ENCODE peak calls at places on chromosomes 13 and 19, in nine cellular contexts. One of them, this sample, is unnamed.

GRCh38 chr13:32023698-32024097 is 7.9 kb upstream of the FRY start:
- DNase-seq in heart left ventricle: no peak
- DNase-seq in fibroblast of lung: no peak
- DNase-seq in CD4-positive, alpha-beta T cell: no peak
- DNase-seq in Peyer's patch: no peak
- DNase-seq in GM23338: no peak
- DNase-seq in astrocyte of the spinal cord: no peak
- DNase-seq in H9: no peak
- DNase-seq in endothelial cell: no peak
- DNase-seq in this sample: peak

GRCh38 chr19:31304877-31305312 is 44.3 kb downstream of the TSHZ3 start:
- DNase-seq in heart left ventricle: no peak
- DNase-seq in fibroblast of lung: no peak
- DNase-seq in CD4-positive, alpha-beta T cell: no peak
- DNase-seq in Peyer's patch: no peak
- DNase-seq in GM23338: no peak
- DNase-seq in astrocyte of the spinal cord: no peak
- DNase-seq in H9: no peak
- DNase-seq in endothelial cell: no peak
- DNase-seq in this sample: no peak

GRCh38 chr13:112072531-112073244 is 5.7 kb downstream of the SOX1 start:
- DNase-seq in heart left ventricle: no peak
- DNase-seq in fibroblast of lung: peak
- DNase-seq in CD4-positive, alpha-beta T cell: no peak
- DNase-seq in Peyer's patch: no peak
- DNase-seq in GM23338: peak
- DNase-seq in astrocyte of the spinal cord: no peak
- DNase-seq in H9: peak
- DNase-seq in endothelial cell: peak
- DNase-seq in this sample: no peak

GRCh38 chr19:47190167-47190727 is 40.8 kb downstream of the BBC3 start:
- DNase-seq in heart left ventricle: peak
- DNase-seq in fibroblast of lung: peak
- DNase-seq in CD4-positive, alpha-beta T cell: peak
- DNase-seq in Peyer's patch: peak
- DNase-seq in GM23338: no peak
- DNase-seq in astrocyte of the spinal cord: peak
- DNase-seq in H9: no peak
- DNase-seq in endothelial cell: no peak
- DNase-seq in this sample: peak

GRCh38 chr19:4523306-4524110 is 5.2 kb upstream of the PLIN4 start:
- DNase-seq in heart left ventricle: peak
- DNase-seq in fibroblast of lung: peak
- DNase-seq in CD4-positive, alpha-beta T cell: no peak
- DNase-seq in Peyer's patch: peak
- DNase-seq in GM23338: peak
- DNase-seq in astrocyte of the spinal cord: no peak
- DNase-seq in H9: peak
- DNase-seq in endothelial cell: peak
- DNase-seq in this sample: peak

GRCh38 chr19:39512964-39513363 is 2.0 kb upstream of the SELENOV start:
- DNase-seq in heart left ventricle: no peak
- DNase-seq in fibroblast of lung: no peak
- DNase-seq in CD4-positive, alpha-beta T cell: no peak
- DNase-seq in Peyer's patch: no peak
- DNase-seq in GM23338: no peak
- DNase-seq in astrocyte of the spinal cord: no peak
- DNase-seq in H9: no peak
- DNase-seq in endothelial cell: no peak
- DNase-seq in this sample: no peak

GRCh38 chr13:113562085-113562749 is 22.3 kb upstream of the TFDP1 start:
- DNase-seq in heart left ventricle: peak
- DNase-seq in fibroblast of lung: peak
- DNase-seq in CD4-positive, alpha-beta T cell: peak
- DNase-seq in Peyer's patch: no peak
- DNase-seq in GM23338: peak
- DNase-seq in astrocyte of the spinal cord: peak
- DNase-seq in H9: peak
- DNase-seq in endothelial cell: peak
- DNase-seq in this sample: peak

GRCh38 chr13:73235385-73235784 is 176.6 kb downstream of the KLF5 start:
- DNase-seq in heart left ventricle: no peak
- DNase-seq in fibroblast of lung: peak
- DNase-seq in CD4-positive, alpha-beta T cell: no peak
- DNase-seq in Peyer's patch: no peak
- DNase-seq in GM23338: no peak
- DNase-seq in astrocyte of the spinal cord: peak
- DNase-seq in H9: no peak
- DNase-seq in endothelial cell: no peak
- DNase-seq in this sample: no peak

GRCh38 chr13:62687727-62688126 is 1272.1 kb upstream of the PCDH20 start:
- DNase-seq in heart left ventricle: no peak
- DNase-seq in fibroblast of lung: no peak
- DNase-seq in CD4-positive, alpha-beta T cell: no peak
- DNase-seq in Peyer's patch: no peak
- DNase-seq in GM23338: peak
- DNase-seq in astrocyte of the spinal cord: no peak
- DNase-seq in H9: peak
- DNase-seq in endothelial cell: no peak
- DNase-seq in this sample: no peak

GRCh38 chr13:34153428-34154180 is 335.7 kb downstream of the RFC3 start:
- DNase-seq in heart left ventricle: no peak
- DNase-seq in fibroblast of lung: no peak
- DNase-seq in CD4-positive, alpha-beta T cell: no peak
- DNase-seq in Peyer's patch: no peak
- DNase-seq in GM23338: peak
- DNase-seq in astrocyte of the spinal cord: no peak
- DNase-seq in H9: no peak
- DNase-seq in endothelial cell: no peak
- DNase-seq in this sample: no peak

GRCh38 chr13:105969761-105970160 is 565.7 kb downstream of the EFNB2 start:
- DNase-seq in heart left ventricle: no peak
- DNase-seq in fibroblast of lung: peak
- DNase-seq in CD4-positive, alpha-beta T cell: no peak
- DNase-seq in Peyer's patch: no peak
- DNase-seq in GM23338: no peak
- DNase-seq in astrocyte of the spinal cord: no peak
- DNase-seq in H9: no peak
- DNase-seq in endothelial cell: no peak
- DNase-seq in this sample: no peak

GRCh38 chr19:33443638-33444195 is 70.2 kb downstream of the CEBPG start:
- DNase-seq in heart left ventricle: no peak
- DNase-seq in fibroblast of lung: no peak
- DNase-seq in CD4-positive, alpha-beta T cell: no peak
- DNase-seq in Peyer's patch: no peak
- DNase-seq in GM23338: no peak
- DNase-seq in astrocyte of the spinal cord: no peak
- DNase-seq in H9: no peak
- DNase-seq in endothelial cell: no peak
- DNase-seq in this sample: no peak

GRCh38 chr13:21663197-21663596 is 7.7 kb upstream of the FGF9 start:
- DNase-seq in heart left ventricle: no peak
- DNase-seq in fibroblast of lung: no peak
- DNase-seq in CD4-positive, alpha-beta T cell: no peak
- DNase-seq in Peyer's patch: no peak
- DNase-seq in GM23338: no peak
- DNase-seq in astrocyte of the spinal cord: no peak
- DNase-seq in H9: no peak
- DNase-seq in endothelial cell: no peak
- DNase-seq in this sample: peak

GRCh38 chr13:113401452-113402415 is 37.8 kb upstream of the GRTP1 start:
- DNase-seq in heart left ventricle: peak
- DNase-seq in fibroblast of lung: no peak
- DNase-seq in CD4-positive, alpha-beta T cell: no peak
- DNase-seq in Peyer's patch: peak
- DNase-seq in GM23338: no peak
- DNase-seq in astrocyte of the spinal cord: no peak
- DNase-seq in H9: peak
- DNase-seq in endothelial cell: no peak
- DNase-seq in this sample: no peak

GRCh38 chr19:6238643-6239281 is 41.0 kb downstream of the MLLT1 start:
- DNase-seq in heart left ventricle: peak
- DNase-seq in fibroblast of lung: peak
- DNase-seq in CD4-positive, alpha-beta T cell: no peak
- DNase-seq in Peyer's patch: peak
- DNase-seq in GM23338: no peak
- DNase-seq in astrocyte of the spinal cord: peak
- DNase-seq in H9: no peak
- DNase-seq in endothelial cell: no peak
- DNase-seq in this sample: peak

DNA sequence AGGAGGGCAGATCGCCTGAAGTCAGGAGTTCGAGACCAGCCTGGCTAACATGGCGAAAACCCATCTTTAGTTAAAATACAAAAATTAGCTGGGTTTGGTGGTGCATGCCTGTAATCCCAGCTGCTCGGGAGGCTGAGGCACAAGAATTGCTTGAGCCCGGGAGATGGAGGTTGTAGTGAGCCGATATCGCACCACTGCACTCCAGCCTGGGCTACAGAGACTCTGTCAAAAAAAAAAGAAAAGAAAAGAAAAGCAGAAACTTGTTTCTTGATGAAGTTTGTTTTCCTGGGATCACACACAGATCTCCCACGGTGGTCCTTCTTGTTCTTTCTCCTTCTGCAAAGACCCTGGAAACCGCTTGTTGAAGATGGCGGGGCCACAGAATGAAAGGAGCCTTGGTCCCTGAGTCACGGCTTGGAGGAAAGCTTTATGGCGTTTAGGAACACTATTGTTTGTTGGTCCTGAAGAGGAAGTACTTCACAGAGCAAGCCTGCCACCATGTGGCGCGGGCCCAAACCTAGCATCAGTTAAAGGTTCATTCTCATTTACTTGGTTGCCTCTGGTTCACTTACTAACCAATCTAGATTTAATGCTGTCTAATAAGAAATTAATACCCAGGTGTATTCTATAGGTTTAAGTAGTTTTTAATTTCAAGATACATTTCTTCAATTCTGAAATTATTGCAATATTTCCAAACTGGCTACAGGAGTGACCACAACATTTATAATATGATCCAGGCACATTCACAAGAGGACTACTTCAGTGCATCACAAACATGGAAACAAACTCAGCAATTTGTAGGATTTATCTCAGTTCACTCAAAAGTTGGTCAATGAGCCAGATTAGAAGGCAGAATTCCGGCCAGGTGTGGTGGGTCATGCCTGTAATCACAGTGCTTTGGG is 21.3 kb upstream of the ARL11 start:
- DNase-seq in heart left ventricle: peak
- DNase-seq in fibroblast of lung: peak
- DNase-seq in CD4-positive, alpha-beta T cell: peak
- DNase-seq in Peyer's patch: peak
- DNase-seq in GM23338: peak
- DNase-seq in astrocyte of the spinal cord: peak
- DNase-seq in H9: peak
- DNase-seq in endothelial cell: peak
- DNase-seq in this sample: peak
- TF ChIP-seq CTCF in heart left ventricle: peak
- TF ChIP-seq CTCF in fibroblast of lung: peak
- TF ChIP-seq CTCF in CD4-positive, alpha-beta T cell: peak
- TF ChIP-seq CTCF in Peyer's patch: peak
- TF ChIP-seq CTCF in GM23338: peak
- TF ChIP-seq CTCF in astrocyte of the spinal cord: peak
- TF ChIP-seq CTCF in H9: peak
- TF ChIP-seq CTCF in endothelial cell: no peak
- TF ChIP-seq CTCF in this sample: peak

DNA sequence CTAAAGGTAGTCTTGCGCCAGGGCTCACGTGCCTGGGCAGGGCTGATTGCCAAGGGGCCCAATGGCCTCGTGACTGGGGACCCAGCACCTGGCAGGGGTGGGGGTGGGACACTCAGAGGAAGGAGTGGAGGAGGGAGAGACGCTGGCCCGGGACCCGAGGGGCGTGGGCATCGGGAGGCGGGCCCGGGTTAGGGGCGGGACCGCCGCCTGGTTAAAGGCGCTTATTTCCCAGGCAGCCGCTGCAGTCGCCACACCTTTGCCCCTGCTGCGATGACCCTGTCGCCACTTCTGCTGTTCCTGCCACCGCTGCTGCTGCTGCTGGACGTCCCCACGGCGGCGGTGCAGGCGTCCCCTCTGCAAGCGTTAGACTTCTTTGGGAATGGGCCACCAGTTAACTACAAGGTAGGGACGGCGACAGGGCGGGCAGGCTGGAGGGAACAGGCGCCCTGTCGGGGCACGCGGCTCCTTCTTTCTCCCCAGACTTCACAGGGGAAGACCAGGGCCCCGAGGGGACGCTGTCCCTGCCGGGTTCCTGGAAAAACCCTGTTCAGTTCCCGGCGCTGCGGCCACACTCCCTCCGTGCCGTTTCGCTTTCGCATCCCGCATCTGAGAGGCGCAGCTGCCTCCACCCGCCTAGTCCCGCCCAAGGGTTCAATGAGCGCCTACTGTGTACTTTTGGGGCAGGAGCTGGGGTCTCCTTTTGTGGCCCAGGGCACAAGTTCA is at the start of gene IFI30:
- DNase-seq in heart left ventricle: peak
- DNase-seq in fibroblast of lung: no peak
- DNase-seq in CD4-positive, alpha-beta T cell: peak
- DNase-seq in Peyer's patch: peak
- DNase-seq in GM23338: peak
- DNase-seq in astrocyte of the spinal cord: no peak
- DNase-seq in H9: peak
- DNase-seq in endothelial cell: no peak
- DNase-seq in this sample: peak
- TF ChIP-seq CTCF in heart left ventricle: no peak
- TF ChIP-seq CTCF in fibroblast of lung: no peak
- TF ChIP-seq CTCF in CD4-positive, alpha-beta T cell: no peak
- TF ChIP-seq CTCF in Peyer's patch: no peak
- TF ChIP-seq CTCF in GM23338: no peak
- TF ChIP-seq CTCF in astrocyte of the spinal cord: no peak
- TF ChIP-seq CTCF in H9: no peak
- TF ChIP-seq CTCF in endothelial cell: no peak
- TF ChIP-seq CTCF in this sample: no peak

GRCh38 chr19:14318873-14319272 is 62.4 kb upstream of the ADGRE5 start:
- DNase-seq in heart left ventricle: peak
- DNase-seq in fibroblast of lung: no peak
- DNase-seq in CD4-positive, alpha-beta T cell: no peak
- DNase-seq in Peyer's patch: peak
- DNase-seq in GM23338: peak
- DNase-seq in astrocyte of the spinal cord: no peak
- DNase-seq in H9: peak
- DNase-seq in endothelial cell: peak
- DNase-seq in this sample: no peak
- TF ChIP-seq CTCF in heart left ventricle: peak
- TF ChIP-seq CTCF in fibroblast of lung: peak
- TF ChIP-seq CTCF in CD4-positive, alpha-beta T cell: no peak
- TF ChIP-seq CTCF in Peyer's patch: peak
- TF ChIP-seq CTCF in GM23338: peak
- TF ChIP-seq CTCF in astrocyte of the spinal cord: peak
- TF ChIP-seq CTCF in H9: peak
- TF ChIP-seq CTCF in endothelial cell: no peak
- TF ChIP-seq CTCF in this sample: no peak

DNA sequence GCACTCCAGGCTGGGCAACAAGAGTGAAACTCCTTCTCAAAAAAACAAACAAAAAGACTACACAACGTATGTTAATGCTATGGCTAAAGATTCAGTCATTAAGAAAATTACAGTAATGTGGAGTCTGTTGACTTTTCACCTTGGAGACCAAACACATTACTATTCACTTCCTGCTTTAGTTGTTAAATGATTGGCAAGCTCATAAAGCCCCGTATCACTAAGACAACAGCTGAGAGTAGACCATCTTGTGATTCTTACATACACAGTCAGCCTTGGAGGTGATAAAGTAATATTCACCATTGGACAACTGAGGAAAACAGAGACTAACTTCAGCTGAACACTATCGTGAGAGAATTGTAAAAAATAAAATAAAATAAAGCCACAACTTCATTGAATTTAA is 86.5 kb downstream of the KCTD12 start:
- DNase-seq in heart left ventricle: no peak
- DNase-seq in fibroblast of lung: no peak
- DNase-seq in CD4-positive, alpha-beta T cell: no peak
- DNase-seq in Peyer's patch: no peak
- DNase-seq in GM23338: no peak
- DNase-seq in astrocyte of the spinal cord: no peak
- DNase-seq in H9: no peak
- DNase-seq in endothelial cell: no peak
- DNase-seq in this sample: no peak
- TF ChIP-seq CTCF in heart left ventricle: no peak
- TF ChIP-seq CTCF in fibroblast of lung: no peak
- TF ChIP-seq CTCF in CD4-positive, alpha-beta T cell: no peak
- TF ChIP-seq CTCF in Peyer's patch: no peak
- TF ChIP-seq CTCF in GM23338: no peak
- TF ChIP-seq CTCF in astrocyte of the spinal cord: no peak
- TF ChIP-seq CTCF in H9: no peak
- TF ChIP-seq CTCF in endothelial cell: no peak
- TF ChIP-seq CTCF in this sample: no peak